ENCODE peak calls at places on chromosome 22, in ten cellular contexts. K is amniotic epithelial cell, S is A172, W is NCI-H1092, P is upper lobe of right lung, A is hepatocyte, G is NCI-H524, M is Panc1, E is sciatic nerve, F is substantia nigra. O is an unnamed sample.

GRCh38 chr22:28442264-28442950 is 237.2 kb downstream of the TTC28 start:
- DNase-seq in K (peak; percentile 79), S (peak; percentile 38), W (no peak), P (peak; percentile 92), A (peak; percentile 93), G (peak; percentile 83), M (no peak), E (peak; percentile 82), F (peak; percentile 80), O (peak; percentile 68)

GRCh38 chr22:36423461-36424404 is 36.0 kb upstream of the MYH9 start:
- DNase-seq in K (peak; percentile 87), S (no peak), W (no peak), P (no peak), A (no peak), G (no peak), M (no peak), E (no peak), F (no peak), O (no peak)

GRCh38 chr22:39348909-39349505 is 784 bp upstream of the SYNGR1 start:
- DNase-seq in K (no peak), S (no peak), W (peak; percentile 37), P (no peak), A (peak; percentile 35), G (no peak), M (no peak), E (no peak), F (peak; percentile 53), O (no peak)

GRCh38 chr22:23838686-23839468 is at the start of gene DERL3:
- DNase-seq in K (peak; percentile 99), S (peak; percentile 95), W (peak; percentile 98), P (peak; percentile 99), A (peak; percentile 97), G (peak; percentile 86), M (peak; percentile 66), E (peak; percentile 98), F (peak; percentile 93), O (peak; percentile 68)

GRCh38 chr22:40116496-40117200 is 61.1 kb upstream of the TNRC6B start:
- DNase-seq in K (no peak), S (no peak), W (no peak), P (no peak), A (no peak), G (no peak), M (no peak), E (no peak), F (no peak), O (no peak)

GRCh38 chr22:18091916-18092526 is 14.2 kb downstream of the PEX26 start:
- DNase-seq in K (peak; percentile 80), S (peak; percentile 64), W (no peak), P (no peak), A (peak; percentile 71), G (no peak), M (no peak), E (peak; percentile 75), F (no peak), O (peak; percentile 63)

GRCh38 chr22:25380141-25380747 is 160.8 kb downstream of the CRYBB2 start:
- DNase-seq in K (no peak), S (no peak), W (no peak), P (no peak), A (no peak), G (no peak), M (no peak), E (no peak), F (no peak), O (no peak)

GRCh38 chr22:49453816-49454215 is 373.9 kb downstream of the BRD1 start:
- DNase-seq in K (no peak), S (no peak), W (no peak), P (no peak), A (no peak), G (no peak), M (no peak), E (no peak), F (no peak), O (no peak)

GRCh38 chr22:25563757-25564319 is 637 bp upstream of the GRK3 start:
- DNase-seq in K (no peak), S (no peak), W (no peak), P (no peak), A (peak; percentile 41), G (peak; percentile 52), M (no peak), E (no peak), F (peak; percentile 23), O (no peak)

GRCh38 chr22:37274380-37274862 is 7.9 kb upstream of the CYTH4 start:
- DNase-seq in K (no peak), S (no peak), W (no peak), P (peak; percentile 83), A (no peak), G (no peak), M (no peak), E (no peak), F (peak; percentile 41), O (no peak)

GRCh38 chr22:18071968-18072310 is 5.9 kb upstream of the PEX26 start:
- DNase-seq in K (no peak), S (no peak), W (no peak), P (peak; percentile 10), A (no peak), G (peak; percentile 63), M (no peak), E (no peak), F (no peak), O (no peak)

GRCh38 chr22:41482319-41482935 is 13.5 kb downstream of the ACO2 start:
- DNase-seq in K (peak; percentile 71), S (peak; percentile 16), W (no peak), P (no peak), A (no peak), G (no peak), M (no peak), E (no peak), F (no peak), O (peak; percentile 24)